ENCODE peak calls at places on chromosomes 13 and 19, in nine cellular contexts. One of them, this sample, is unnamed.

GRCh38 chr13:62960723-62961122 is 1545.1 kb upstream of the PCDH20 start:
- DNase-seq in cardiac fibroblast: no peak
- DNase-seq in ovary: no peak
- DNase-seq in mesendoderm: peak
- DNase-seq in prostate gland: no peak
- DNase-seq in CD8-positive, alpha-beta memory T cell: no peak
- DNase-seq in mucosa of descending colon: no peak
- DNase-seq in A549: no peak
- DNase-seq in fibroblast of lung: no peak
- DNase-seq in this sample: no peak

GRCh38 chr13:109998030-109998429 is 211.6 kb upstream of the IRS2 start:
- DNase-seq in cardiac fibroblast: no peak
- DNase-seq in ovary: no peak
- DNase-seq in A549: no peak
- DNase-seq in mesendoderm: no peak
- DNase-seq in fibroblast of lung: no peak
- DNase-seq in CD8-positive, alpha-beta memory T cell: no peak
- DNase-seq in prostate gland: no peak
- DNase-seq in mucosa of descending colon: no peak
- DNase-seq in this sample: no peak

GRCh38 chr13:30738946-30739528 is 3.7 kb downstream of the ALOX5AP start:
- DNase-seq in mucosa of descending colon: no peak
- DNase-seq in fibroblast of lung: no peak
- DNase-seq in CD8-positive, alpha-beta memory T cell: no peak
- DNase-seq in cardiac fibroblast: no peak
- DNase-seq in mesendoderm: no peak
- DNase-seq in ovary: no peak
- DNase-seq in prostate gland: no peak
- DNase-seq in A549: no peak
- DNase-seq in this sample: no peak

GRCh38 chr13:84400711-84401110 is 518.4 kb upstream of the SLITRK1 start:
- DNase-seq in ovary: no peak
- DNase-seq in fibroblast of lung: peak
- DNase-seq in A549: no peak
- DNase-seq in CD8-positive, alpha-beta memory T cell: no peak
- DNase-seq in mesendoderm: no peak
- DNase-seq in prostate gland: no peak
- DNase-seq in cardiac fibroblast: peak
- DNase-seq in mucosa of descending colon: no peak
- DNase-seq in this sample: no peak

GRCh38 chr13:100652510-100652909 is 22.1 kb downstream of the TMTC4 start:
- DNase-seq in mesendoderm: no peak
- DNase-seq in CD8-positive, alpha-beta memory T cell: no peak
- DNase-seq in prostate gland: no peak
- DNase-seq in cardiac fibroblast: no peak
- DNase-seq in A549: no peak
- DNase-seq in fibroblast of lung: no peak
- DNase-seq in ovary: no peak
- DNase-seq in mucosa of descending colon: no peak
- DNase-seq in this sample: no peak

GRCh38 chr13:99310382-99311031 is 3.3 kb upstream of the GPR183 start:
- DNase-seq in ovary: no peak
- DNase-seq in A549: no peak
- DNase-seq in fibroblast of lung: peak
- DNase-seq in mesendoderm: no peak
- DNase-seq in cardiac fibroblast: peak
- DNase-seq in mucosa of descending colon: no peak
- DNase-seq in CD8-positive, alpha-beta memory T cell: no peak
- DNase-seq in prostate gland: no peak
- DNase-seq in this sample: no peak

GRCh38 chr19:58330458-58330857 is 3.7 kb downstream of the ZSCAN22 start:
- DNase-seq in CD8-positive, alpha-beta memory T cell: no peak
- DNase-seq in prostate gland: no peak
- DNase-seq in fibroblast of lung: peak
- DNase-seq in A549: no peak
- DNase-seq in mucosa of descending colon: no peak
- DNase-seq in ovary: no peak
- DNase-seq in mesendoderm: peak
- DNase-seq in cardiac fibroblast: peak
- DNase-seq in this sample: no peak

GRCh38 chr19:17311455-17312248 is 2.3 kb downstream of the DDA1 start:
- DNase-seq in mucosa of descending colon: no peak
- DNase-seq in prostate gland: no peak
- DNase-seq in CD8-positive, alpha-beta memory T cell: no peak
- DNase-seq in cardiac fibroblast: peak
- DNase-seq in A549: peak
- DNase-seq in fibroblast of lung: no peak
- DNase-seq in mesendoderm: peak
- DNase-seq in ovary: no peak
- DNase-seq in this sample: no peak

GRCh38 chr19:23436318-23436717 is 41.0 kb upstream of the ZNF91 start:
- DNase-seq in prostate gland: no peak
- DNase-seq in mesendoderm: peak
- DNase-seq in cardiac fibroblast: no peak
- DNase-seq in fibroblast of lung: no peak
- DNase-seq in CD8-positive, alpha-beta memory T cell: no peak
- DNase-seq in mucosa of descending colon: no peak
- DNase-seq in A549: no peak
- DNase-seq in ovary: no peak
- DNase-seq in this sample: no peak

GRCh38 chr13:72151241-72151640 is 284.2 kb upstream of the DACH1 start:
- DNase-seq in ovary: no peak
- DNase-seq in mesendoderm: no peak
- DNase-seq in prostate gland: no peak
- DNase-seq in fibroblast of lung: peak
- DNase-seq in mucosa of descending colon: no peak
- DNase-seq in CD8-positive, alpha-beta memory T cell: no peak
- DNase-seq in A549: no peak
- DNase-seq in cardiac fibroblast: peak
- DNase-seq in this sample: no peak

GRCh38 chr13:61777902-61778301 is 362.3 kb upstream of the PCDH20 start:
- DNase-seq in CD8-positive, alpha-beta memory T cell: no peak
- DNase-seq in mucosa of descending colon: no peak
- DNase-seq in cardiac fibroblast: peak
- DNase-seq in fibroblast of lung: no peak
- DNase-seq in mesendoderm: no peak
- DNase-seq in ovary: no peak
- DNase-seq in A549: no peak
- DNase-seq in prostate gland: no peak
- DNase-seq in this sample: no peak

GRCh38 chr13:109673477-109673876 is 112.9 kb downstream of the IRS2 start:
- DNase-seq in CD8-positive, alpha-beta memory T cell: no peak
- DNase-seq in cardiac fibroblast: peak
- DNase-seq in A549: no peak
- DNase-seq in mesendoderm: no peak
- DNase-seq in mucosa of descending colon: no peak
- DNase-seq in prostate gland: no peak
- DNase-seq in fibroblast of lung: no peak
- DNase-seq in ovary: no peak
- DNase-seq in this sample: no peak

GRCh38 chr19:55352040-55352439 is 2.5 kb downstream of the COX6B2 start:
- DNase-seq in prostate gland: no peak
- DNase-seq in cardiac fibroblast: no peak
- DNase-seq in A549: no peak
- DNase-seq in CD8-positive, alpha-beta memory T cell: no peak
- DNase-seq in ovary: no peak
- DNase-seq in fibroblast of lung: no peak
- DNase-seq in mesendoderm: no peak
- DNase-seq in mucosa of descending colon: no peak
- DNase-seq in this sample: no peak

GRCh38 chr13:99388334-99388923 is 81.2 kb upstream of the GPR183 start:
- DNase-seq in cardiac fibroblast: no peak
- DNase-seq in CD8-positive, alpha-beta memory T cell: no peak
- DNase-seq in fibroblast of lung: no peak
- DNase-seq in mucosa of descending colon: no peak
- DNase-seq in ovary: no peak
- DNase-seq in mesendoderm: no peak
- DNase-seq in A549: no peak
- DNase-seq in prostate gland: no peak
- DNase-seq in this sample: peak

GRCh38 chr13:27953671-27954405 is 15.3 kb downstream of the CDX2 start:
- DNase-seq in ovary: peak
- DNase-seq in mucosa of descending colon: peak
- DNase-seq in fibroblast of lung: peak
- DNase-seq in CD8-positive, alpha-beta memory T cell: peak
- DNase-seq in mesendoderm: peak
- DNase-seq in A549: peak
- DNase-seq in cardiac fibroblast: peak
- DNase-seq in prostate gland: peak
- DNase-seq in this sample: peak
- H3K4me3 ChIP-seq in ovary: peak
- H3K4me3 ChIP-seq in mucosa of descending colon: peak
- H3K4me3 ChIP-seq in fibroblast of lung: peak
- H3K4me3 ChIP-seq in CD8-positive, alpha-beta memory T cell: peak
- H3K4me3 ChIP-seq in mesendoderm: no peak
- H3K4me3 ChIP-seq in A549: peak
- H3K4me3 ChIP-seq in cardiac fibroblast: peak
- H3K4me3 ChIP-seq in prostate gland: peak
- H3K4me3 ChIP-seq in this sample: peak

GRCh38 chr13:108225440-108225839 is 7.2 kb downstream of the ABHD13 start:
- DNase-seq in mucosa of descending colon: no peak
- DNase-seq in ovary: no peak
- DNase-seq in mesendoderm: no peak
- DNase-seq in fibroblast of lung: no peak
- DNase-seq in prostate gland: no peak
- DNase-seq in cardiac fibroblast: no peak
- DNase-seq in CD8-positive, alpha-beta memory T cell: peak
- DNase-seq in A549: no peak
- DNase-seq in this sample: no peak

GRCh38 chr13:108227651-108228272 is 9.6 kb downstream of the ABHD13 start:
- DNase-seq in mesendoderm: no peak
- DNase-seq in A549: peak
- DNase-seq in mucosa of descending colon: no peak
- DNase-seq in ovary: no peak
- DNase-seq in fibroblast of lung: peak
- DNase-seq in CD8-positive, alpha-beta memory T cell: peak
- DNase-seq in prostate gland: no peak
- DNase-seq in cardiac fibroblast: peak
- DNase-seq in this sample: no peak

GRCh38 chr13:108230377-108230776 is 12.2 kb downstream of the ABHD13 start:
- DNase-seq in mucosa of descending colon: no peak
- DNase-seq in A549: no peak
- DNase-seq in prostate gland: no peak
- DNase-seq in mesendoderm: no peak
- DNase-seq in ovary: no peak
- DNase-seq in cardiac fibroblast: no peak
- DNase-seq in CD8-positive, alpha-beta memory T cell: no peak
- DNase-seq in fibroblast of lung: no peak
- DNase-seq in this sample: no peak

GRCh38 chr13:108223850-108224503 is 5.8 kb downstream of the ABHD13 start:
- DNase-seq in cardiac fibroblast: no peak
- DNase-seq in ovary: no peak
- DNase-seq in fibroblast of lung: no peak
- DNase-seq in A549: no peak
- DNase-seq in mesendoderm: no peak
- DNase-seq in prostate gland: no peak
- DNase-seq in mucosa of descending colon: no peak
- DNase-seq in CD8-positive, alpha-beta memory T cell: no peak
- DNase-seq in this sample: no peak

DNA sequence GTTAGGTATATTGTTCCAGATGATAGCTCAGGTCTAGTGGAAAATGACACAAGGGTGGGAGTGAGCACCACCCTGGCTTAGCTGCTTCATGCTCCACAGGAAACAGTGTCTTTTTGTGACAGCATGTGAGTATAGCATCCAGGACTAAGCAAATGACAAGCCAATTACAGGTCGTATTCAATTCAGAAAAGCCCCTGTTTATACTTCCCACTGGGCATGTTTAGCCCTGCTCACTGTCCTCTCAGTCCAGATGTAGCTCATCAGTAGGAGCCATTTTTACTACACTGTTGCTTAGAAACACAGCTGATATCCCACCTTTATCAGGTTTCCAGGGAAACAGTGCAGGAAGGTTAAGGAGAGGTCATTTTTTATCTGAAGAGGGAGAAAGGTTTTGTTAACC is 8.0 kb downstream of the ABHD13 start:
- DNase-seq in cardiac fibroblast: no peak
- DNase-seq in mucosa of descending colon: no peak
- DNase-seq in A549: no peak
- DNase-seq in mesendoderm: peak
- DNase-seq in ovary: no peak
- DNase-seq in fibroblast of lung: no peak
- DNase-seq in prostate gland: no peak
- DNase-seq in CD8-positive, alpha-beta memory T cell: no peak
- DNase-seq in this sample: no peak
- H3K4me3 ChIP-seq in cardiac fibroblast: no peak
- H3K4me3 ChIP-seq in mucosa of descending colon: no peak
- H3K4me3 ChIP-seq in A549: no peak
- H3K4me3 ChIP-seq in mesendoderm: no peak
- H3K4me3 ChIP-seq in ovary: no peak
- H3K4me3 ChIP-seq in fibroblast of lung: no peak
- H3K4me3 ChIP-seq in prostate gland: no peak
- H3K4me3 ChIP-seq in CD8-positive, alpha-beta memory T cell: no peak
- H3K4me3 ChIP-seq in this sample: no peak

DNA sequence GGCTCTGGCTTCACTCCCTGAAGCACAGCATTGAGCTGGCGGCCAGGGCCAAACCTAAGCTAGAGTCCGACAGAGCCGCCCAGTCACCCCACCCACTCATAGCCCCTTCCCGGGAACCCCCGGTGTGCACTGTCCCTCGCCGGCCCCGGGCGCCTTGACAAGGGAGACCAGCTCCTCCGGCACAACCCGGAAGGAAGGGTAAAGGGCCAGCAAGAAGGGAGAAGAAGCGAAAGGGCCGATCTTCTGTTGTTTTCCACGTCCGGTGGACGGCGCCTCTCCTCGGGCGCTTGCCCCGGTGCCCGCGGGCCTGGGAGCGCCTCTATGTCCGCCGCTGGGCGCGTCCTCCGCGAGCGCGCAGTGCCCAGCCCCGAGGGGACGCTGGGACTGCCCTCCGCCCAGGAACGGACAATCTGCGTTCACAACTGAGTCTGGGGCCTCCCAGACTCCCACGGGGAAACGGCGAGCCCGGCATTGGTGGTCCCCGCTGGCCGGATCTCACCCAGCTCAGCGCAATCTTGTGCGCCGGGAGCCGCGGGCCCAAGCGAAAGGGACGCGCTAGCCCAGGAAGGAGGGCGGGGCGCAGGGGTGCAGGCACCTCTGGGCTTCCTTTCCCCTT is 172.5 kb upstream of the MIR17HG start:
- DNase-seq in A549: no peak
- DNase-seq in fibroblast of lung: no peak
- DNase-seq in ovary: no peak
- DNase-seq in cardiac fibroblast: no peak
- DNase-seq in CD8-positive, alpha-beta memory T cell: no peak
- DNase-seq in mucosa of descending colon: no peak
- DNase-seq in prostate gland: no peak
- DNase-seq in mesendoderm: peak
- DNase-seq in this sample: peak
- H3K4me3 ChIP-seq in A549: peak
- H3K4me3 ChIP-seq in fibroblast of lung: no peak
- H3K4me3 ChIP-seq in ovary: no peak
- H3K4me3 ChIP-seq in cardiac fibroblast: no peak
- H3K4me3 ChIP-seq in CD8-positive, alpha-beta memory T cell: no peak
- H3K4me3 ChIP-seq in mucosa of descending colon: no peak
- H3K4me3 ChIP-seq in prostate gland: peak
- H3K4me3 ChIP-seq in mesendoderm: peak
- H3K4me3 ChIP-seq in this sample: peak

DNA sequence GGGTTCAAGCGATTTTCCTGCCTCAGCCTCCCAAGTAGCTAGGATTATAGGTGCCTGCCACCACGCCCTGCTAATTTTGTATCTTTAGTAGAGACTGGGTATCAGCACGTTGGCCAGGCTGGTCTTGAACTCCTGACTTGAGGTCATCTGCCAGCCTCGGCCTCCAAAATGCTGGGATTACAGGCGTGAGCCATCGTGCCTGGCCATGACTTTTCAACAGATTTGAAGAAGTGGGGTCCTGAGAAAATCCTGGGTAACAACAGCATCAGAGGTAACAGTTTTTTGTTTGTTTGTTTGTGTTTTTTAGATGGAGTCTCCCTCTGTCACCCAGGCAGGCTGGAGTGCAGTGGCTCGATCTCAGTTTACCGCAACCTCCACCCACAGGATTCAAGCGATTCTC is 3.6 kb downstream of the JUNB start:
- DNase-seq in cardiac fibroblast: peak
- DNase-seq in mesendoderm: no peak
- DNase-seq in fibroblast of lung: no peak
- DNase-seq in A549: peak
- DNase-seq in CD8-positive, alpha-beta memory T cell: no peak
- DNase-seq in prostate gland: no peak
- DNase-seq in ovary: no peak
- DNase-seq in mucosa of descending colon: no peak
- DNase-seq in this sample: no peak
- H3K4me3 ChIP-seq in cardiac fibroblast: no peak
- H3K4me3 ChIP-seq in mesendoderm: no peak
- H3K4me3 ChIP-seq in fibroblast of lung: no peak
- H3K4me3 ChIP-seq in A549: no peak
- H3K4me3 ChIP-seq in CD8-positive, alpha-beta memory T cell: no peak
- H3K4me3 ChIP-seq in prostate gland: no peak
- H3K4me3 ChIP-seq in ovary: no peak
- H3K4me3 ChIP-seq in mucosa of descending colon: no peak
- H3K4me3 ChIP-seq in this sample: no peak